ENCODE peak calls at places on chromosomes 1 and 21, in seven cellular contexts. J is dermis blood vessel endothelial cell; C is HuH-7; F is globus pallidus; I is NCI-H1694; Z is cardiac muscle cell; D is stimulated activated CD8-positive, alpha-beta memory T cell treated with anti-CD3 and anti-CD28 coated beads, Interleukin-4, amount 100 ng/mL, for 1 hour. L is an unnamed sample.

GRCh38 chr1:28160677-28161328 is 15.7 kb downstream of the PTAFR start:
- DNase-seq in I (no peak), F (no peak), D (no peak), Z (no peak), J (peak), C (no peak), L (no peak)

GRCh38 chr1:112515311-112516009 is 6.7 kb downstream of the WNT2B start:
- DNase-seq in I (no peak), Z (peak), J (peak), D (no peak), C (no peak), F (no peak), L (no peak)

GRCh38 chr1:119308806-119309205 is 59.8 kb upstream of the HAO2 start:
- DNase-seq in F (no peak), J (no peak), Z (no peak), D (no peak), C (no peak), I (no peak), L (no peak)

GRCh38 chr21:26795866-26796329 is 49.3 kb downstream of the ADAMTS1 start:
- DNase-seq in D (no peak), C (peak), F (peak), J (no peak), I (no peak), Z (no peak), L (no peak)

GRCh38 chr1:204202481-204202880 is 6.2 kb upstream of the KISS1 start:
- DNase-seq in Z (no peak), I (no peak), C (no peak), J (no peak), D (no peak), F (no peak), L (no peak)

GRCh38 chr21:15009964-15010363 is 54.8 kb downstream of the NRIP1 start:
- DNase-seq in C (no peak), I (no peak), Z (no peak), J (no peak), D (no peak), F (no peak), L (no peak)

GRCh38 chr1:183817576-183818288 is 12.8 kb downstream of the RGL1 start:
- DNase-seq in F (peak), J (peak), D (no peak), C (no peak), Z (no peak), I (no peak), L (no peak)

GRCh38 chr1:51518730-51519047 is 377 bp downstream of the EPS15 start:
- DNase-seq in I (no peak), C (peak), Z (no peak), F (no peak), J (peak), D (peak), L (no peak)

GRCh38 chr21:40706806-40707205 is 140.2 kb downstream of the DSCAM start:
- DNase-seq in C (no peak), Z (no peak), D (no peak), F (no peak), J (no peak), I (no peak), L (no peak)

GRCh38 chr21:46311568-46311967 is 12.1 kb downstream of the C21orf58 start:
- DNase-seq in C (no peak), F (no peak), J (no peak), Z (no peak), I (no peak), D (no peak), L (no peak)

GRCh38 chr1:184563308-184563707 is 176.5 kb downstream of the C1orf21 start:
- DNase-seq in Z (peak), I (peak), D (no peak), C (no peak), J (peak), F (peak), L (no peak)

GRCh38 chr1:94650301-94650700 is 108.7 kb upstream of the F3 start:
- DNase-seq in F (no peak), C (no peak), D (no peak), Z (no peak), J (no peak), I (no peak), L (no peak)

GRCh38 chr1:230339033-230339432 is 87.1 kb downstream of the PGBD5 start:
- DNase-seq in C (no peak), I (no peak), D (no peak), F (no peak), J (no peak), Z (no peak), L (no peak)

GRCh38 chr1:93594603-93594880 is 87.1 kb downstream of the BCAR3 start:
- DNase-seq in C (no peak), D (no peak), I (no peak), Z (no peak), J (no peak), F (no peak), L (no peak)

GRCh38 chr1:41547781-41548560 is 63.5 kb upstream of the EDN2 start:
- DNase-seq in I (no peak), C (no peak), F (no peak), Z (no peak), J (no peak), D (no peak), L (no peak)

GRCh38 chr1:9814619-9815018 is 9.1 kb downstream of the CLSTN1 start:
- DNase-seq in J (no peak), C (no peak), I (no peak), Z (no peak), D (no peak), F (no peak), L (no peak)

GRCh38 chr1:232859216-232859615 is 54.0 kb downstream of the MAP10 start:
- DNase-seq in D (no peak), C (no peak), F (no peak), Z (no peak), I (no peak), J (no peak), L (no peak)

GRCh38 chr1:215835951-215836350 is 268.8 kb downstream of the KCTD3 start:
- DNase-seq in Z (no peak), J (no peak), C (no peak), F (no peak), D (no peak), I (no peak), L (no peak)

GRCh38 chr1:81032973-81033425 is 767.7 kb upstream of the ADGRL2 start:
- DNase-seq in C (no peak), I (no peak), D (no peak), F (no peak), Z (no peak), J (no peak), L (no peak)

GRCh38 chr1:25170439-25170838 is 61.9 kb downstream of the SYF2 start:
- DNase-seq in D (no peak), Z (no peak), I (no peak), J (no peak), C (no peak), F (no peak), L (no peak)

GRCh38 chr1:116105996-116106395 is 5.2 kb upstream of the MAB21L3 start:
- DNase-seq in J (no peak), I (no peak), C (no peak), Z (no peak), F (no peak), D (no peak), L (no peak)

GRCh38 chr1:24886241-24886640 is 43.8 kb downstream of the RUNX3 start:
- DNase-seq in J (no peak), C (no peak), Z (no peak), I (no peak), D (no peak), F (no peak), L (no peak)

GRCh38 chr1:225565845-225566244 is 87.1 kb downstream of the ENAH start:
- DNase-seq in F (no peak), I (no peak), Z (no peak), J (no peak), D (no peak), C (no peak), L (no peak)

GRCh38 chr1:92310185-92310597 is 11.3 kb downstream of the RPAP2 start:
- DNase-seq in I (peak), J (peak), F (peak), C (peak), Z (peak), D (no peak), L (no peak)

GRCh38 chr1:15510611-15511405 is 13.2 kb downstream of the CASP9 start:
- DNase-seq in J (no peak), I (no peak), D (no peak), C (no peak), Z (no peak), F (no peak), L (no peak)

GRCh38 chr21:30305136-30305535 is 15.0 kb downstream of the KRTAP26-1 start:
- DNase-seq in C (no peak), F (no peak), J (no peak), D (no peak), Z (no peak), I (no peak), L (no peak)

GRCh38 chr21:19475525-19475924 is 1071.9 kb upstream of the TMPRSS15 start:
- DNase-seq in J (no peak), C (no peak), I (no peak), F (no peak), Z (no peak), D (no peak), L (no peak)

GRCh38 chr1:156368889-156369684 is at the start of gene RHBG:
- DNase-seq in F (no peak), D (no peak), J (peak), I (no peak), C (no peak), Z (peak), L (no peak)

GRCh38 chr1:220527279-220528048 is 472 bp upstream of the MARK1 start:
- DNase-seq in J (peak), I (peak), Z (peak), C (peak), D (no peak), F (peak), L (no peak)

GRCh38 chr1:5108740-5109139 is 454.3 kb downstream of the AJAP1 start:
- DNase-seq in J (no peak), D (no peak), I (no peak), Z (no peak), F (no peak), C (no peak), L (no peak)

GRCh38 chr1:63317007-63317813 is 5.2 kb upstream of the FOXD3 start:
- DNase-seq in I (peak), Z (peak), D (no peak), F (no peak), J (peak), C (peak), L (no peak)

GRCh38 chr1:109773900-109774485 is 10.3 kb upstream of the EPS8L3 start:
- DNase-seq in C (no peak), J (no peak), Z (no peak), D (no peak), F (no peak), I (no peak), L (no peak)

GRCh38 chr1:152622803-152623202 is at the start of gene LCE3A:
- DNase-seq in F (no peak), D (no peak), J (no peak), I (no peak), Z (no peak), C (no peak), L (no peak)

L was measured in esophagus squamous epithelium.